ENCODE peak calls at places on chromosome 4, in eight cellular contexts. Y, U, I, G, N, S, E and J are unnamed samples.

GRCh38 chr4:85452073-85452764 is 22.7 kb upstream of the ARHGAP24 start:
- DNase-seq in Y (no peak), U (no peak), I (no peak), G (no peak), N (no peak), S (no peak), E (no peak), J (no peak)

GRCh38 chr4:92334716-92335350 is 31.1 kb downstream of the GRID2 start:
- DNase-seq in Y (no peak), U (peak; percentile 14), I (no peak), G (no peak), N (no peak), S (no peak), E (no peak), J (no peak)

GRCh38 chr4:114281561-114281960 is 302.1 kb upstream of the ARSJ start:
- DNase-seq in Y (no peak), U (no peak), I (no peak), G (no peak), N (peak; percentile 18), S (peak; percentile 37), E (no peak), J (peak; percentile 57)

GRCh38 chr4:83723609-83724008 is 187.7 kb downstream of the GPAT3 start:
- DNase-seq in Y (no peak), U (no peak), I (no peak), G (no peak), N (no peak), S (no peak), E (no peak), J (no peak)

GRCh38 chr4:128831526-128832252 is 22.2 kb downstream of the JADE1 start:
- DNase-seq in Y (no peak), U (peak; percentile 73), I (no peak), G (peak; percentile 10), N (no peak), S (no peak), E (no peak), J (no peak)

GRCh38 chr4:148442830-148443549 is 776 bp upstream of the NR3C2 start:
- DNase-seq in Y (peak; percentile 77), U (no peak), I (no peak), G (no peak), N (no peak), S (peak; percentile 37), E (peak; percentile 33), J (no peak)

GRCh38 chr4:123783091-123783765 is 386.6 kb downstream of the SPRY1 start:
- DNase-seq in Y (no peak), U (no peak), I (no peak), G (no peak), N (no peak), S (no peak), E (no peak), J (peak; percentile 12)

GRCh38 chr4:163111588-163111987 is 55.1 kb downstream of the NAF1 start:
- DNase-seq in Y (no peak), U (no peak), I (no peak), G (no peak), N (no peak), S (peak; percentile 7), E (peak; percentile 35), J (no peak)

GRCh38 chr4:37812713-37813112 is 13.8 kb upstream of the PGM2 start:
- DNase-seq in Y (no peak), U (no peak), I (peak; percentile 54), G (no peak), N (no peak), S (peak; percentile 56), E (no peak), J (peak; percentile 81)